ENCODE peak calls at places on chromosomes 7 and 10, in four cellular contexts. E, P, S and C are unnamed samples.
A peak's percentile ranks its signal among the peaks of the same experiment; 100 is the strongest.

GRCh38 chr10:31669367-31669766 is 259.3 kb downstream of the ARHGAP12 start:
- DNase-seq in P (no peak), S (no peak), E (peak; percentile 94), C (no peak)

GRCh38 chr7:157854066-157854891 is 517.5 kb downstream of the DNAJB6 start:
- DNase-seq in S (no peak), P (no peak), E (no peak), C (no peak)

GRCh38 chr7:102284399-102284798 is 2.3 kb upstream of the SH2B2 start:
- DNase-seq in E (no peak), P (no peak), S (no peak), C (peak; percentile 38)

GRCh38 chr10:71747808-71748523 is 25.4 kb downstream of the VSIR start:
- DNase-seq in P (no peak), E (no peak), S (no peak), C (no peak)

GRCh38 chr7:80736371-80736770 is 97.9 kb downstream of the CD36 start:
- DNase-seq in E (no peak), P (no peak), S (no peak), C (no peak)

GRCh38 chr10:124996127-124996853 is 54.4 kb downstream of the ZRANB1 start:
- DNase-seq in P (no peak), S (peak; percentile 13), E (no peak), C (no peak)

GRCh38 chr10:11488126-11488525 is 123.3 kb downstream of the USP6NL start:
- DNase-seq in E (no peak), S (no peak), P (no peak), C (no peak)

GRCh38 chr7:142488234-142488633 is 230.4 kb upstream of the PRSS58 start:
- DNase-seq in S (no peak), E (no peak), P (no peak), C (no peak)

GRCh38 chr10:85741626-85742300 is 624.8 kb downstream of the GRID1 start:
- DNase-seq in P (no peak), S (no peak), E (no peak), C (no peak)

GRCh38 chr7:77413861-77414424 is 2.2 kb downstream of the GSAP start:
- DNase-seq in S (no peak), E (no peak), P (no peak), C (no peak)

GRCh38 chr10:80538481-80539185 is 931 bp downstream of the SH2D4B start:
- DNase-seq in S (no peak), P (no peak), E (no peak), C (no peak)

GRCh38 chr7:107982463-107982862 is 20.5 kb downstream of the LAMB1 start:
- DNase-seq in S (no peak), P (no peak), E (no peak), C (no peak)

GRCh38 chr7:30224511-30225031 is 59.8 kb upstream of the ZNRF2 start:
- DNase-seq in P (no peak), E (no peak), S (no peak), C (no peak)

GRCh38 chr10:6269953-6270867 is 67.5 kb downstream of the PFKFB3 start:
- DNase-seq in P (peak; percentile 51), E (no peak), S (peak; percentile 49), C (peak; percentile 19)